ENCODE peak calls at places on chromosomes 5 and 9, in nine cellular contexts. One of them, this sample, is unnamed.

GRCh38 chr9:93143830-93144530 is 9.9 kb upstream of the NINJ1 start:
- DNase-seq in foreskin fibroblast: no peak
- DNase-seq in astrocyte of the spinal cord: peak
- DNase-seq in Caco-2: no peak
- DNase-seq in fibroblast of mammary gland: no peak
- DNase-seq in ascending aorta: no peak
- DNase-seq in sigmoid colon: no peak
- DNase-seq in body of pancreas: no peak
- DNase-seq in gastrocnemius medialis: peak
- DNase-seq in this sample: no peak

GRCh38 chr9:3903906-3904305 is 378.1 kb upstream of the RFX3 start:
- DNase-seq in sigmoid colon: no peak
- DNase-seq in gastrocnemius medialis: no peak
- DNase-seq in Caco-2: no peak
- DNase-seq in fibroblast of mammary gland: no peak
- DNase-seq in foreskin fibroblast: no peak
- DNase-seq in ascending aorta: no peak
- DNase-seq in body of pancreas: no peak
- DNase-seq in astrocyte of the spinal cord: no peak
- DNase-seq in this sample: no peak

GRCh38 chr9:111661802-111662491 is 542 bp downstream of the GNG10 start:
- DNase-seq in foreskin fibroblast: peak
- DNase-seq in sigmoid colon: peak
- DNase-seq in body of pancreas: peak
- DNase-seq in Caco-2: peak
- DNase-seq in fibroblast of mammary gland: peak
- DNase-seq in ascending aorta: peak
- DNase-seq in astrocyte of the spinal cord: peak
- DNase-seq in gastrocnemius medialis: no peak
- DNase-seq in this sample: no peak

GRCh38 chr5:94658272-94658671 is 39.8 kb downstream of the SLF1 start:
- DNase-seq in Caco-2: no peak
- DNase-seq in foreskin fibroblast: no peak
- DNase-seq in body of pancreas: no peak
- DNase-seq in ascending aorta: no peak
- DNase-seq in astrocyte of the spinal cord: no peak
- DNase-seq in sigmoid colon: no peak
- DNase-seq in fibroblast of mammary gland: no peak
- DNase-seq in gastrocnemius medialis: no peak
- DNase-seq in this sample: no peak

GRCh38 chr5:180860273-180860886 is 696 bp downstream of the ZFP62 start:
- DNase-seq in astrocyte of the spinal cord: peak
- DNase-seq in fibroblast of mammary gland: peak
- DNase-seq in ascending aorta: no peak
- DNase-seq in gastrocnemius medialis: no peak
- DNase-seq in Caco-2: peak
- DNase-seq in body of pancreas: peak
- DNase-seq in foreskin fibroblast: peak
- DNase-seq in sigmoid colon: no peak
- DNase-seq in this sample: no peak

GRCh38 chr5:78757269-78758053 is 108.9 kb upstream of the LHFPL2 start:
- DNase-seq in fibroblast of mammary gland: peak
- DNase-seq in Caco-2: no peak
- DNase-seq in gastrocnemius medialis: no peak
- DNase-seq in astrocyte of the spinal cord: peak
- DNase-seq in foreskin fibroblast: peak
- DNase-seq in sigmoid colon: no peak
- DNase-seq in ascending aorta: no peak
- DNase-seq in body of pancreas: no peak
- DNase-seq in this sample: peak

GRCh38 chr9:13705913-13706312 is 426.4 kb upstream of the MPDZ start:
- DNase-seq in gastrocnemius medialis: peak
- DNase-seq in sigmoid colon: peak
- DNase-seq in astrocyte of the spinal cord: peak
- DNase-seq in body of pancreas: no peak
- DNase-seq in Caco-2: no peak
- DNase-seq in fibroblast of mammary gland: peak
- DNase-seq in ascending aorta: peak
- DNase-seq in foreskin fibroblast: peak
- DNase-seq in this sample: no peak

GRCh38 chr5:162488077-162488476 is 420.5 kb downstream of the GABRG2 start:
- DNase-seq in body of pancreas: no peak
- DNase-seq in astrocyte of the spinal cord: no peak
- DNase-seq in ascending aorta: no peak
- DNase-seq in foreskin fibroblast: no peak
- DNase-seq in sigmoid colon: no peak
- DNase-seq in fibroblast of mammary gland: peak
- DNase-seq in Caco-2: no peak
- DNase-seq in gastrocnemius medialis: no peak
- DNase-seq in this sample: no peak

GRCh38 chr9:89421595-89421994 is 76.3 kb downstream of the SEMA4D start:
- DNase-seq in Caco-2: no peak
- DNase-seq in fibroblast of mammary gland: peak
- DNase-seq in gastrocnemius medialis: no peak
- DNase-seq in foreskin fibroblast: no peak
- DNase-seq in body of pancreas: no peak
- DNase-seq in sigmoid colon: no peak
- DNase-seq in ascending aorta: no peak
- DNase-seq in astrocyte of the spinal cord: peak
- DNase-seq in this sample: no peak

GRCh38 chr5:114223866-114224265 is 138.0 kb upstream of the KCNN2 start:
- DNase-seq in body of pancreas: no peak
- DNase-seq in sigmoid colon: no peak
- DNase-seq in foreskin fibroblast: no peak
- DNase-seq in gastrocnemius medialis: no peak
- DNase-seq in fibroblast of mammary gland: peak
- DNase-seq in astrocyte of the spinal cord: peak
- DNase-seq in Caco-2: no peak
- DNase-seq in ascending aorta: no peak
- DNase-seq in this sample: peak

GRCh38 chr9:7967851-7968250 is 168.3 kb upstream of the DMAC1 start:
- DNase-seq in Caco-2: peak
- DNase-seq in ascending aorta: no peak
- DNase-seq in sigmoid colon: no peak
- DNase-seq in astrocyte of the spinal cord: no peak
- DNase-seq in gastrocnemius medialis: no peak
- DNase-seq in fibroblast of mammary gland: no peak
- DNase-seq in foreskin fibroblast: no peak
- DNase-seq in body of pancreas: no peak
- DNase-seq in this sample: no peak

GRCh38 chr5:3129252-3129651 is 377.8 kb upstream of the IRX2 start:
- DNase-seq in sigmoid colon: no peak
- DNase-seq in foreskin fibroblast: no peak
- DNase-seq in fibroblast of mammary gland: no peak
- DNase-seq in ascending aorta: no peak
- DNase-seq in body of pancreas: no peak
- DNase-seq in Caco-2: no peak
- DNase-seq in gastrocnemius medialis: no peak
- DNase-seq in astrocyte of the spinal cord: no peak
- DNase-seq in this sample: no peak

GRCh38 chr9:5939530-5939929 is 48.8 kb downstream of the MLANA start:
- DNase-seq in astrocyte of the spinal cord: no peak
- DNase-seq in sigmoid colon: no peak
- DNase-seq in body of pancreas: no peak
- DNase-seq in foreskin fibroblast: no peak
- DNase-seq in fibroblast of mammary gland: no peak
- DNase-seq in Caco-2: no peak
- DNase-seq in gastrocnemius medialis: no peak
- DNase-seq in ascending aorta: no peak
- DNase-seq in this sample: no peak

GRCh38 chr9:97978706-97979105 is 4.4 kb upstream of the ANP32B start:
- DNase-seq in astrocyte of the spinal cord: no peak
- DNase-seq in foreskin fibroblast: no peak
- DNase-seq in gastrocnemius medialis: no peak
- DNase-seq in fibroblast of mammary gland: no peak
- DNase-seq in body of pancreas: no peak
- DNase-seq in ascending aorta: no peak
- DNase-seq in sigmoid colon: no peak
- DNase-seq in Caco-2: no peak
- DNase-seq in this sample: no peak

GRCh38 chr5:168187599-168187998 is 103.8 kb upstream of the WWC1 start:
- DNase-seq in astrocyte of the spinal cord: no peak
- DNase-seq in body of pancreas: no peak
- DNase-seq in sigmoid colon: no peak
- DNase-seq in ascending aorta: no peak
- DNase-seq in gastrocnemius medialis: no peak
- DNase-seq in foreskin fibroblast: no peak
- DNase-seq in fibroblast of mammary gland: no peak
- DNase-seq in Caco-2: no peak
- DNase-seq in this sample: no peak

GRCh38 chr9:84140535-84141101 is 160.0 kb downstream of the RMI1 start:
- DNase-seq in gastrocnemius medialis: no peak
- DNase-seq in foreskin fibroblast: no peak
- DNase-seq in astrocyte of the spinal cord: peak
- DNase-seq in ascending aorta: no peak
- DNase-seq in fibroblast of mammary gland: peak
- DNase-seq in Caco-2: no peak
- DNase-seq in body of pancreas: no peak
- DNase-seq in sigmoid colon: no peak
- DNase-seq in this sample: no peak

GRCh38 chr5:157252741-157253465 is 13.0 kb upstream of the CYFIP2 start:
- DNase-seq in ascending aorta: no peak
- DNase-seq in astrocyte of the spinal cord: peak
- DNase-seq in Caco-2: no peak
- DNase-seq in foreskin fibroblast: peak
- DNase-seq in body of pancreas: no peak
- DNase-seq in sigmoid colon: no peak
- DNase-seq in gastrocnemius medialis: no peak
- DNase-seq in fibroblast of mammary gland: peak
- DNase-seq in this sample: no peak
- H3K4me3 ChIP-seq in ascending aorta: no peak
- H3K4me3 ChIP-seq in astrocyte of the spinal cord: no peak
- H3K4me3 ChIP-seq in Caco-2: no peak
- H3K4me3 ChIP-seq in foreskin fibroblast: no peak
- H3K4me3 ChIP-seq in body of pancreas: no peak
- H3K4me3 ChIP-seq in sigmoid colon: no peak
- H3K4me3 ChIP-seq in gastrocnemius medialis: no peak
- H3K4me3 ChIP-seq in fibroblast of mammary gland: no peak
- H3K4me3 ChIP-seq in this sample: no peak

DNA sequence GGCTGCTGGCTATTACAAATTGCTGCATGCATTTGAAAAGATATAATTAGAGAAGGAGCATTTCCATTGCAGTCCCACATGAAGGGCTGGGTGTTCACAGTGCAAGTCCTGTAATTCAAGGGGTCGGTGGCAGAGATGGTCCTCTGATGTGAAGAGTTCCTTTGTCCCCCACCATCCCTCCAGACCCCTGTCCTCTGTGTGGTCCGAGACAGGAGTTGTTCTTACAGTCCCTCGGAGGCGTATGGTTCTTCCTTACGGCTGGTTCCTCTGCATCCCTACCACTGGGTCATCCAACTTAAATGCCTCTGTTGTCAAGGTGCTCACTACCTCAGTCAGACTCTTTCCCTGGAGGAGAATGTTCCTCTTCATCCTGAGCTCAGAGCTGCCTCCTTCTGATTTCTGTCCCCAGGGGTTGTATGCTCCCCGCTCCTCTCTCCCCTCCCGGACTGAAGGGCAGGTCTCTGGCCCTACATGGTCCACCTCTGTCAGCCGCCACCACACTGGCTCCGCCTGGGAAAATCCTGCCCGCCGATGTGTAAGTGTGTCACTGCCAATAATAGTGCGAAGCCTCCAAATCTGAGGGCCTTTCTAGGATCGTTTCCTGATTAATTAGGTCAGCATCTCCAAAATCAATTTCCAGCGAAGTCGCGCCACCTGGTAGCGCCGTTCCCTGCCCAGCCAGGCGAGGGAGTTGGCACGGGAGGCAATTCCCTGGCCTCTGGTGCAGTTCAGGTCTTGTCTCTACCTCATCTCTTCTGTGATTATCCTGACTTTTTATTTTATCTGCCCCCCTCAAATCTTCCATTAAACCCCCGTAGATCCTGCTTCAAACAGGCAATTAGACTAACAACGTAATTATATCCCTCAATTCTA is 73.3 kb downstream of the ZNF618 start:
- DNase-seq in sigmoid colon: no peak
- DNase-seq in fibroblast of mammary gland: no peak
- DNase-seq in gastrocnemius medialis: no peak
- DNase-seq in foreskin fibroblast: no peak
- DNase-seq in body of pancreas: no peak
- DNase-seq in Caco-2: no peak
- DNase-seq in astrocyte of the spinal cord: no peak
- DNase-seq in ascending aorta: no peak
- DNase-seq in this sample: no peak
- TF ChIP-seq CTCF in sigmoid colon: no peak
- TF ChIP-seq CTCF in fibroblast of mammary gland: no peak
- TF ChIP-seq CTCF in gastrocnemius medialis: no peak
- TF ChIP-seq CTCF in foreskin fibroblast: no peak
- TF ChIP-seq CTCF in body of pancreas: no peak
- TF ChIP-seq CTCF in Caco-2: no peak
- TF ChIP-seq CTCF in astrocyte of the spinal cord: no peak
- TF ChIP-seq CTCF in ascending aorta: no peak
- TF ChIP-seq CTCF in this sample: no peak

GRCh38 chr9:129449066-129449465 is 171.8 kb downstream of the C9orf50 start:
- DNase-seq in gastrocnemius medialis: no peak
- DNase-seq in fibroblast of mammary gland: no peak
- DNase-seq in ascending aorta: no peak
- DNase-seq in astrocyte of the spinal cord: no peak
- DNase-seq in foreskin fibroblast: no peak
- DNase-seq in body of pancreas: no peak
- DNase-seq in sigmoid colon: no peak
- DNase-seq in Caco-2: no peak
- DNase-seq in this sample: no peak

GRCh38 chr9:129441852-129442251 is 179.0 kb downstream of the C9orf50 start:
- DNase-seq in astrocyte of the spinal cord: no peak
- DNase-seq in ascending aorta: no peak
- DNase-seq in sigmoid colon: no peak
- DNase-seq in gastrocnemius medialis: no peak
- DNase-seq in body of pancreas: no peak
- DNase-seq in foreskin fibroblast: no peak
- DNase-seq in Caco-2: no peak
- DNase-seq in fibroblast of mammary gland: no peak
- DNase-seq in this sample: no peak

GRCh38 chr9:129442791-129443511 is 177.9 kb downstream of the C9orf50 start:
- DNase-seq in Caco-2: peak
- DNase-seq in foreskin fibroblast: no peak
- DNase-seq in gastrocnemius medialis: no peak
- DNase-seq in ascending aorta: no peak
- DNase-seq in sigmoid colon: no peak
- DNase-seq in body of pancreas: peak
- DNase-seq in fibroblast of mammary gland: no peak
- DNase-seq in astrocyte of the spinal cord: no peak
- DNase-seq in this sample: no peak

GRCh38 chr9:129446828-129447550 is 173.9 kb downstream of the C9orf50 start:
- DNase-seq in ascending aorta: no peak
- DNase-seq in sigmoid colon: no peak
- DNase-seq in foreskin fibroblast: no peak
- DNase-seq in gastrocnemius medialis: no peak
- DNase-seq in astrocyte of the spinal cord: no peak
- DNase-seq in Caco-2: no peak
- DNase-seq in fibroblast of mammary gland: peak
- DNase-seq in body of pancreas: no peak
- DNase-seq in this sample: no peak

GRCh38 chr9:129445794-129446306 is 175.1 kb downstream of the C9orf50 start:
- DNase-seq in body of pancreas: no peak
- DNase-seq in sigmoid colon: no peak
- DNase-seq in gastrocnemius medialis: no peak
- DNase-seq in ascending aorta: no peak
- DNase-seq in Caco-2: no peak
- DNase-seq in astrocyte of the spinal cord: no peak
- DNase-seq in foreskin fibroblast: no peak
- DNase-seq in fibroblast of mammary gland: no peak
- DNase-seq in this sample: no peak
- H3K4me3 ChIP-seq in body of pancreas: no peak
- H3K4me3 ChIP-seq in sigmoid colon: no peak
- H3K4me3 ChIP-seq in gastrocnemius medialis: no peak
- H3K4me3 ChIP-seq in ascending aorta: no peak
- H3K4me3 ChIP-seq in Caco-2: no peak
- H3K4me3 ChIP-seq in astrocyte of the spinal cord: no peak
- H3K4me3 ChIP-seq in foreskin fibroblast: no peak
- H3K4me3 ChIP-seq in fibroblast of mammary gland: no peak
- H3K4me3 ChIP-seq in this sample: no peak

GRCh38 chr5:139699352-139699751 is 51.2 kb downstream of the CXXC5 start:
- DNase-seq in fibroblast of mammary gland: no peak
- DNase-seq in astrocyte of the spinal cord: no peak
- DNase-seq in ascending aorta: no peak
- DNase-seq in foreskin fibroblast: no peak
- DNase-seq in sigmoid colon: peak
- DNase-seq in gastrocnemius medialis: no peak
- DNase-seq in body of pancreas: no peak
- DNase-seq in Caco-2: no peak
- DNase-seq in this sample: no peak
- TF ChIP-seq CTCF in fibroblast of mammary gland: no peak
- TF ChIP-seq CTCF in astrocyte of the spinal cord: no peak
- TF ChIP-seq CTCF in ascending aorta: no peak
- TF ChIP-seq CTCF in foreskin fibroblast: no peak
- TF ChIP-seq CTCF in sigmoid colon: no peak
- TF ChIP-seq CTCF in gastrocnemius medialis: no peak
- TF ChIP-seq CTCF in body of pancreas: no peak
- TF ChIP-seq CTCF in Caco-2: no peak
- TF ChIP-seq CTCF in this sample: no peak